ENCODE peak calls at places on chromosomes 16 and 17, in seven cellular contexts. One of them, this sample, is unnamed. For H3K4me1, the result is how much of the 10 kb centered on the place peaks cover.

GRCh38 chr16:64412578-64413280 is 709.1 kb downstream of the CDH11 start:
- DNase-seq in upper lobe of left lung: no peak
- DNase-seq in CD4-positive, alpha-beta memory T cell: no peak
- DNase-seq in A549: no peak
- DNase-seq in GM23248: peak
- DNase-seq in endodermal cell: no peak
- DNase-seq in PC-9: no peak
- DNase-seq in this sample: no peak

GRCh38 chr17:21288581-21289017 is 4.1 kb downstream of the MAP2K3 start:
- DNase-seq in upper lobe of left lung: no peak
- DNase-seq in PC-9: no peak
- DNase-seq in A549: no peak
- DNase-seq in endodermal cell: no peak
- DNase-seq in GM23248: peak
- DNase-seq in CD4-positive, alpha-beta memory T cell: no peak
- DNase-seq in this sample: no peak

GRCh38 chr16:4625617-4626159 is 1.1 kb downstream of the MGRN1 start:
- DNase-seq in CD4-positive, alpha-beta memory T cell: no peak
- DNase-seq in GM23248: no peak
- DNase-seq in A549: no peak
- DNase-seq in endodermal cell: no peak
- DNase-seq in upper lobe of left lung: no peak
- DNase-seq in PC-9: no peak
- DNase-seq in this sample: no peak

GRCh38 chr17:76557368-76558209 is 17.7 kb downstream of the PRCD start:
- DNase-seq in endodermal cell: peak
- DNase-seq in CD4-positive, alpha-beta memory T cell: peak
- DNase-seq in upper lobe of left lung: peak
- DNase-seq in A549: peak
- DNase-seq in GM23248: peak
- DNase-seq in PC-9: peak
- DNase-seq in this sample: peak

GRCh38 chr16:73064227-73064995 is 16.5 kb upstream of the ZFHX3 start:
- DNase-seq in upper lobe of left lung: peak
- DNase-seq in GM23248: peak
- DNase-seq in A549: no peak
- DNase-seq in endodermal cell: peak
- DNase-seq in PC-9: no peak
- DNase-seq in CD4-positive, alpha-beta memory T cell: no peak
- DNase-seq in this sample: no peak

GRCh38 chr17:15181816-15182215 is 83.3 kb downstream of the PMP22 start:
- DNase-seq in GM23248: no peak
- DNase-seq in PC-9: no peak
- DNase-seq in upper lobe of left lung: no peak
- DNase-seq in endodermal cell: no peak
- DNase-seq in A549: no peak
- DNase-seq in CD4-positive, alpha-beta memory T cell: no peak
- DNase-seq in this sample: no peak

GRCh38 chr17:80836971-80837481 is 154.6 kb upstream of the CHMP6 start:
- DNase-seq in upper lobe of left lung: no peak
- DNase-seq in CD4-positive, alpha-beta memory T cell: no peak
- DNase-seq in A549: no peak
- DNase-seq in endodermal cell: no peak
- DNase-seq in GM23248: no peak
- DNase-seq in PC-9: no peak
- DNase-seq in this sample: no peak

GRCh38 chr17:10624966-10625365 is 32.1 kb downstream of the MYH3 start:
- DNase-seq in PC-9: no peak
- DNase-seq in upper lobe of left lung: no peak
- DNase-seq in endodermal cell: no peak
- DNase-seq in GM23248: no peak
- DNase-seq in CD4-positive, alpha-beta memory T cell: no peak
- DNase-seq in A549: no peak
- DNase-seq in this sample: no peak

GRCh38 chr16:57029161-57030160 is 40.1 kb downstream of the NLRC5 start:
- DNase-seq in endodermal cell: no peak
- DNase-seq in PC-9: no peak
- DNase-seq in upper lobe of left lung: no peak
- DNase-seq in GM23248: peak
- DNase-seq in A549: no peak
- DNase-seq in CD4-positive, alpha-beta memory T cell: no peak
- DNase-seq in this sample: peak

GRCh38 chr16:12228607-12229499 is 252.3 kb downstream of the SNX29 start:
- DNase-seq in PC-9: no peak
- DNase-seq in upper lobe of left lung: no peak
- DNase-seq in A549: peak
- DNase-seq in CD4-positive, alpha-beta memory T cell: no peak
- DNase-seq in endodermal cell: peak
- DNase-seq in GM23248: peak
- DNase-seq in this sample: no peak

GRCh38 chr16:17827313-17827712 is 356.6 kb upstream of the XYLT1 start:
- DNase-seq in A549: no peak
- DNase-seq in upper lobe of left lung: no peak
- DNase-seq in GM23248: peak
- DNase-seq in endodermal cell: no peak
- DNase-seq in PC-9: no peak
- DNase-seq in CD4-positive, alpha-beta memory T cell: no peak
- DNase-seq in this sample: no peak

GRCh38 chr17:72126575-72127486 is 6.0 kb downstream of the SOX9 start:
- DNase-seq in CD4-positive, alpha-beta memory T cell: no peak
- DNase-seq in GM23248: peak
- DNase-seq in A549: peak
- DNase-seq in endodermal cell: no peak
- DNase-seq in PC-9: peak
- DNase-seq in upper lobe of left lung: no peak
- DNase-seq in this sample: no peak

GRCh38 chr16:49158029-49158642 is 123.5 kb downstream of the CBLN1 start:
- DNase-seq in upper lobe of left lung: no peak
- DNase-seq in GM23248: peak
- DNase-seq in CD4-positive, alpha-beta memory T cell: no peak
- DNase-seq in A549: peak
- DNase-seq in PC-9: no peak
- DNase-seq in endodermal cell: peak
- DNase-seq in this sample: no peak

GRCh38 chr17:41324180-41325075 is 8.9 kb upstream of the KRTAP17-1 start:
- DNase-seq in endodermal cell: peak
- DNase-seq in PC-9: peak
- DNase-seq in CD4-positive, alpha-beta memory T cell: no peak
- DNase-seq in GM23248: no peak
- DNase-seq in upper lobe of left lung: no peak
- DNase-seq in A549: peak
- DNase-seq in this sample: no peak

DNA sequence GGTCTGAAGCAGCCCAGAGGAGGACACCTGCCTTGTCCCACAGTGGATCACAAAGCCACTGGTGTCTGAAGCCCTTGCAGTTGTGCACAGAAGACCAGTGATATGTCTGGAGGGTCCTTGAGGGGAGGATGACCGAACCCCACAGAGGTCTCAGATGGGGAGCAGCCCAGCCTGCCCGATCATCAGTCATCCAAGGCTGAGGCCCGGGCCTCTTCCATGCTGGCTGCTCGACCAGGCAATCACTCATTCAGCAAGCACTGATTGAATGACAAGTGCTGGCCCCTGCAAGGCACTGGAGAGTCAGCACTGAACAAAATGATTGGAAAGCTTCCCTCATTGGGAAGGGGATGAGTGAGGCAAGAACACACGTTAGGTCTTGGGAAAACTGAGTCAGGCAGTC is 10.5 kb downstream of the PIK3R5 start:
- DNase-seq in PC-9: no peak
- DNase-seq in A549: no peak
- DNase-seq in endodermal cell: no peak
- DNase-seq in upper lobe of left lung: no peak
- DNase-seq in CD4-positive, alpha-beta memory T cell: no peak
- DNase-seq in GM23248: peak
- DNase-seq in this sample: no peak
- H3K4me1 ChIP-seq in PC-9: under half
- H3K4me1 ChIP-seq in A549: under half
- H3K4me1 ChIP-seq in endodermal cell: under half
- H3K4me1 ChIP-seq in upper lobe of left lung: under half
- H3K4me1 ChIP-seq in CD4-positive, alpha-beta memory T cell: half or more
- H3K4me1 ChIP-seq in GM23248: under half
- H3K4me1 ChIP-seq in this sample: half or more

DNA sequence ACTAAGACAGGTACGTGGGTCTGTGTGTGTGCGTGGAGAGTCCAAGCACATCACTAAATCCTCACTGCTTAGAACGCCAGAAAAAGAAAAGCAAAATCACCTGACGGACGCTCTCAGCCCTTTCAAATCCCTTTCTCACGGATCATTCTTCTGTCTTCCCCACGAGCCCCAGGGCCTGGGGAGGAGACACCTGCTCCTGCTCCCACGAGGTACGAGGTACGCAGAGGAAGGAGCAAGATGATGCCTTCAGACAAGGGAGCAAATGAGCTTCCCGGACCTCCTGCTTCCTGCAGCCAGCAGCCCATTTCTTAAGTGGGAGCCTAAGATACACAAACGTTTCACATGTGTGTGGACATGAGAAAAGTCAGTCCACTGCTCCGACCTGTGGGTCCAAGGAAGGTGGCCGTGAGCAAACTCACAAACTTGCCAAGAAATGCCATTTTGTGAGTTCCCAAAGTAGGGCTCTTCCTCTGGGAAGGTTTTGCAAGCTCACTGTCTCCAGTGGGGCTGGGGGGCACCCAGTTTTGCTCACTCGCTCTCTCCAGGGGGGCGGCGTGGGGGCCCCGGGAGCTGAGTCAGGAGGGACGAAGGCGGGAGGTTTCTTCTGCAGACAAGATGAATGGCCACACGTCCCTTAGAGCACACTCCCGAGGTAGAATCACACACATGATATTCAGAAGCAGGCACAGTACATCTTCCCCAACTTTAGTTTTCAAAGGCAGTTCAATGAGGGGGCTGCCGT is 68.1 kb downstream of the MRM3 start:
- DNase-seq in upper lobe of left lung: no peak
- DNase-seq in GM23248: no peak
- DNase-seq in CD4-positive, alpha-beta memory T cell: no peak
- DNase-seq in PC-9: no peak
- DNase-seq in endodermal cell: no peak
- DNase-seq in A549: no peak
- DNase-seq in this sample: no peak
- H3K27ac ChIP-seq in upper lobe of left lung: peak
- H3K27ac ChIP-seq in GM23248: peak
- H3K27ac ChIP-seq in CD4-positive, alpha-beta memory T cell: no peak
- H3K27ac ChIP-seq in PC-9: no peak
- H3K27ac ChIP-seq in endodermal cell: peak
- H3K27ac ChIP-seq in A549: no peak
- H3K27ac ChIP-seq in this sample: no peak

GRCh38 chr17:43014946-43015519 is 7.2 kb downstream of the VAT1 start:
- DNase-seq in CD4-positive, alpha-beta memory T cell: no peak
- DNase-seq in upper lobe of left lung: no peak
- DNase-seq in PC-9: no peak
- DNase-seq in A549: no peak
- DNase-seq in endodermal cell: no peak
- DNase-seq in GM23248: no peak
- DNase-seq in this sample: no peak
- H3K4me1 ChIP-seq in CD4-positive, alpha-beta memory T cell: under half
- H3K4me1 ChIP-seq in upper lobe of left lung: half or more
- H3K4me1 ChIP-seq in PC-9: under half
- H3K4me1 ChIP-seq in A549: under half
- H3K4me1 ChIP-seq in endodermal cell: under half
- H3K4me1 ChIP-seq in GM23248: under half
- H3K4me1 ChIP-seq in this sample: under half

DNA sequence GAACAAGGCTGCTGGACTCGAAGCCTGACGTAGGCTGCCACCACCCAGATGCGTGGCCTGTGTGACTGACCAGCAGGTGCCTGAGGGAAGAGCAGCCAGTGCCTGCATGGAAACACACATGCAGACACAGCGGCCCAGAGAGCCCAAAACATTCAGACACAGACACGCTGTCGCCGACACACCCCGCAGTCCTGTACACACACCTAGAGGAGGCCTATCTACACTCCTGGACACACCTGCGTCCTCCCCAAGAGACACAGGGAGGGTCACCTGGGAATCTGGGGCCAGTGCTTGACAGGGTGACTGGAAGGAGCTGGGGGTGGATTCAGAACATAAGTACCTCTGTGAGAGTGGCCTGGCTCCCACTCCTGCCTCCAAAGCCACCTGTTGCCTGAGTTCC is 6.1 kb upstream of the TSPOAP1 start:
- DNase-seq in GM23248: no peak
- DNase-seq in upper lobe of left lung: no peak
- DNase-seq in A549: no peak
- DNase-seq in CD4-positive, alpha-beta memory T cell: peak
- DNase-seq in endodermal cell: peak
- DNase-seq in PC-9: no peak
- DNase-seq in this sample: no peak
- H3K27ac ChIP-seq in GM23248: no peak
- H3K27ac ChIP-seq in upper lobe of left lung: peak
- H3K27ac ChIP-seq in A549: no peak
- H3K27ac ChIP-seq in CD4-positive, alpha-beta memory T cell: peak
- H3K27ac ChIP-seq in endodermal cell: no peak
- H3K27ac ChIP-seq in PC-9: no peak
- H3K27ac ChIP-seq in this sample: peak

GRCh38 chr17:74755533-74755932 is 7.1 kb downstream of the NHERF1 start:
- DNase-seq in GM23248: no peak
- DNase-seq in upper lobe of left lung: no peak
- DNase-seq in CD4-positive, alpha-beta memory T cell: no peak
- DNase-seq in PC-9: no peak
- DNase-seq in A549: no peak
- DNase-seq in endodermal cell: no peak
- DNase-seq in this sample: no peak
- H3K4me1 ChIP-seq in GM23248: under half
- H3K4me1 ChIP-seq in upper lobe of left lung: half or more
- H3K4me1 ChIP-seq in CD4-positive, alpha-beta memory T cell: half or more
- H3K4me1 ChIP-seq in PC-9: half or more
- H3K4me1 ChIP-seq in A549: under half
- H3K4me1 ChIP-seq in endodermal cell: under half
- H3K4me1 ChIP-seq in this sample: half or more

This sample was measured in CD8-positive, alpha-beta memory T cell.